ENCODE peak calls at places on chromosomes 13 and 19, in nine cellular contexts. One of them, this sample, is unnamed.
A peak's percentile ranks its signal among the peaks of the same experiment; 100 is the strongest.

GRCh38 chr19:40376286-40376862 is 13.6 kb downstream of the HIPK4 start:
- DNase-seq in left lung: no peak
- DNase-seq in psoas muscle: no peak
- DNase-seq in IMR-90: no peak
- DNase-seq in ascending aorta: no peak
- DNase-seq in neural progenitor cell: no peak
- DNase-seq in tibial artery: no peak
- DNase-seq in pancreas: no peak
- DNase-seq in CD8-positive, alpha-beta memory T cell: no peak
- DNase-seq in this sample: no peak

GRCh38 chr19:11381535-11382369 is 2.4 kb downstream of the EPOR start:
- DNase-seq in ascending aorta: peak; percentile 59
- DNase-seq in IMR-90: peak; percentile 88
- DNase-seq in left lung: peak; percentile 88
- DNase-seq in CD8-positive, alpha-beta memory T cell: peak; percentile 89
- DNase-seq in tibial artery: no peak
- DNase-seq in pancreas: peak; percentile 46
- DNase-seq in psoas muscle: peak; percentile 85
- DNase-seq in neural progenitor cell: peak; percentile 95
- DNase-seq in this sample: peak; percentile 45

GRCh38 chr13:37942929-37943328 is 73.4 kb upstream of the TRPC4 start:
- DNase-seq in ascending aorta: no peak
- DNase-seq in left lung: no peak
- DNase-seq in pancreas: no peak
- DNase-seq in neural progenitor cell: peak; percentile 74
- DNase-seq in CD8-positive, alpha-beta memory T cell: no peak
- DNase-seq in psoas muscle: no peak
- DNase-seq in tibial artery: no peak
- DNase-seq in IMR-90: no peak
- DNase-seq in this sample: no peak

GRCh38 chr19:33416307-33417215 is 43.1 kb downstream of the CEBPG start:
- DNase-seq in ascending aorta: no peak
- DNase-seq in IMR-90: peak; percentile 68
- DNase-seq in left lung: peak; percentile 82
- DNase-seq in tibial artery: no peak
- DNase-seq in CD8-positive, alpha-beta memory T cell: peak; percentile 73
- DNase-seq in neural progenitor cell: peak; percentile 81
- DNase-seq in pancreas: no peak
- DNase-seq in psoas muscle: no peak
- DNase-seq in this sample: peak; percentile 66

GRCh38 chr13:99892189-99892588 is 79.4 kb downstream of the ZIC5 start:
- DNase-seq in pancreas: no peak
- DNase-seq in IMR-90: no peak
- DNase-seq in psoas muscle: no peak
- DNase-seq in neural progenitor cell: peak; percentile 82
- DNase-seq in CD8-positive, alpha-beta memory T cell: no peak
- DNase-seq in tibial artery: no peak
- DNase-seq in left lung: no peak
- DNase-seq in ascending aorta: no peak
- DNase-seq in this sample: no peak

GRCh38 chr13:102033719-102034446 is 368.0 kb downstream of the FGF14 start:
- DNase-seq in IMR-90: no peak
- DNase-seq in CD8-positive, alpha-beta memory T cell: no peak
- DNase-seq in psoas muscle: no peak
- DNase-seq in left lung: no peak
- DNase-seq in pancreas: no peak
- DNase-seq in neural progenitor cell: peak; percentile 56
- DNase-seq in ascending aorta: no peak
- DNase-seq in tibial artery: no peak
- DNase-seq in this sample: no peak

GRCh38 chr13:80840313-80840976 is 499.5 kb upstream of the SPRY2 start:
- DNase-seq in pancreas: no peak
- DNase-seq in IMR-90: no peak
- DNase-seq in neural progenitor cell: peak; percentile 56
- DNase-seq in CD8-positive, alpha-beta memory T cell: no peak
- DNase-seq in ascending aorta: no peak
- DNase-seq in tibial artery: peak; percentile 30
- DNase-seq in psoas muscle: no peak
- DNase-seq in left lung: no peak
- DNase-seq in this sample: no peak

GRCh38 chr13:37134411-37135041 is 29.1 kb upstream of the CSNK1A1L start:
- DNase-seq in pancreas: no peak
- DNase-seq in left lung: no peak
- DNase-seq in psoas muscle: no peak
- DNase-seq in neural progenitor cell: no peak
- DNase-seq in tibial artery: no peak
- DNase-seq in ascending aorta: no peak
- DNase-seq in IMR-90: peak; percentile 90
- DNase-seq in CD8-positive, alpha-beta memory T cell: no peak
- DNase-seq in this sample: no peak

GRCh38 chr19:51064534-51065220 is at the start of gene KLK13:
- DNase-seq in psoas muscle: no peak
- DNase-seq in ascending aorta: no peak
- DNase-seq in left lung: no peak
- DNase-seq in pancreas: peak; percentile 79
- DNase-seq in tibial artery: no peak
- DNase-seq in neural progenitor cell: peak; percentile 26
- DNase-seq in IMR-90: no peak
- DNase-seq in CD8-positive, alpha-beta memory T cell: no peak
- DNase-seq in this sample: no peak

GRCh38 chr13:34886987-34887386 is 55.1 kb upstream of the NBEA start:
- DNase-seq in tibial artery: no peak
- DNase-seq in IMR-90: no peak
- DNase-seq in CD8-positive, alpha-beta memory T cell: no peak
- DNase-seq in left lung: no peak
- DNase-seq in pancreas: no peak
- DNase-seq in psoas muscle: no peak
- DNase-seq in neural progenitor cell: no peak
- DNase-seq in ascending aorta: no peak
- DNase-seq in this sample: no peak

GRCh38 chr19:44051654-44052402 is at the start of gene ZNF223:
- DNase-seq in IMR-90: peak; percentile 89
- DNase-seq in psoas muscle: peak; percentile 96
- DNase-seq in tibial artery: peak; percentile 96
- DNase-seq in CD8-positive, alpha-beta memory T cell: peak; percentile 53
- DNase-seq in pancreas: peak; percentile 98
- DNase-seq in neural progenitor cell: peak; percentile 94
- DNase-seq in ascending aorta: peak; percentile 86
- DNase-seq in left lung: peak; percentile 95
- DNase-seq in this sample: peak; percentile 96

GRCh38 chr19:2495130-2495641 is 19.3 kb downstream of the GADD45B start:
- DNase-seq in tibial artery: peak; percentile 84
- DNase-seq in psoas muscle: peak; percentile 93
- DNase-seq in neural progenitor cell: peak; percentile 21
- DNase-seq in IMR-90: peak; percentile 40
- DNase-seq in ascending aorta: peak; percentile 64
- DNase-seq in CD8-positive, alpha-beta memory T cell: no peak
- DNase-seq in pancreas: peak; percentile 93
- DNase-seq in left lung: peak; percentile 92
- DNase-seq in this sample: peak; percentile 43

GRCh38 chr13:71320452-71320851 is 546.6 kb downstream of the DACH1 start:
- DNase-seq in left lung: no peak
- DNase-seq in CD8-positive, alpha-beta memory T cell: no peak
- DNase-seq in IMR-90: peak; percentile 41
- DNase-seq in psoas muscle: no peak
- DNase-seq in tibial artery: no peak
- DNase-seq in ascending aorta: no peak
- DNase-seq in neural progenitor cell: peak; percentile 34
- DNase-seq in pancreas: no peak
- DNase-seq in this sample: no peak

GRCh38 chr13:95862401-95862800 is 185.5 kb downstream of the DNAJC3 start:
- DNase-seq in pancreas: no peak
- DNase-seq in tibial artery: no peak
- DNase-seq in neural progenitor cell: no peak
- DNase-seq in IMR-90: peak; percentile 12
- DNase-seq in left lung: no peak
- DNase-seq in psoas muscle: no peak
- DNase-seq in CD8-positive, alpha-beta memory T cell: no peak
- DNase-seq in ascending aorta: no peak
- DNase-seq in this sample: no peak

GRCh38 chr13:77860621-77861020 is 58.0 kb downstream of the EDNRB start:
- DNase-seq in CD8-positive, alpha-beta memory T cell: no peak
- DNase-seq in ascending aorta: no peak
- DNase-seq in tibial artery: no peak
- DNase-seq in left lung: no peak
- DNase-seq in pancreas: no peak
- DNase-seq in psoas muscle: no peak
- DNase-seq in IMR-90: peak; percentile 93
- DNase-seq in neural progenitor cell: no peak
- DNase-seq in this sample: no peak

DNA sequence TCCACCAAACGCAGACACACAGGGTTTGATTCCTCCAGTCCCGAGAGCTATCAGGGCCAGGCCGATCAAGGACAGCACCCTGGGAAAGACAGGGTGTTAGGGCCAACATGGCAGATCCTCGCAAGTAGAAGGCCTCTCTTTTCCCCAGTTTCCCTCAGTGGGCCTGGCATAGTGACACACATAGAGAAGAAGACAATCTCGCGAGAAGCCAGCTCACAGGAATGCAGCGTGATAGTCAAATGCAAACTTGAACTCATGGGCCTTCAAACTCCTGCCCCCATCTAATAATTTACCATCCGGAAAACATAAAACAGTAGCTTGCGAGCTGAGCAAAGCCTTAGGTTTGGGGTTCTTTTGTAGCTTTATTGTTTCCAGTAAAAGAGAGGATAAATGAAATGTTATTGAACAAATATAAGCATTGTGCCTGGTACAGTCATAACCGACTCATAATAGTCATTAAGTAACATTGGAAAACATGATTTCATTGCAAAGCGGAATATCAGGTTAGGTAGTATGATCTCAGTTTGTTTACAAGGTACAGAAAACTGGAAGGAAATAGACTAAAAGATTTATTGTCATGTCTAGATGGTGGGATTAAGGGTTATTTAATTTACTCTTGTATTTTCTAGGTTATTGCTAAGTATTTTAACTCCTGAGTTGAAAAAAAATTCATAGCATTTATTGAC is 30.5 kb downstream of the SLC15A1 start:
- DNase-seq in pancreas: no peak
- DNase-seq in psoas muscle: no peak
- DNase-seq in neural progenitor cell: no peak
- DNase-seq in ascending aorta: no peak
- DNase-seq in IMR-90: no peak
- DNase-seq in tibial artery: no peak
- DNase-seq in CD8-positive, alpha-beta memory T cell: no peak
- DNase-seq in left lung: no peak
- DNase-seq in this sample: no peak
- H3K27ac ChIP-seq in pancreas: no peak overlapping the region
- H3K27ac ChIP-seq in psoas muscle: no peak overlapping the region
- H3K27ac ChIP-seq in neural progenitor cell: no peak overlapping the region
- H3K27ac ChIP-seq in ascending aorta: no peak overlapping the region
- H3K27ac ChIP-seq in IMR-90: no peak overlapping the region
- H3K27ac ChIP-seq in tibial artery: no peak overlapping the region
- H3K27ac ChIP-seq in CD8-positive, alpha-beta memory T cell: no peak overlapping the region
- H3K27ac ChIP-seq in left lung: no peak overlapping the region
- H3K27ac ChIP-seq in this sample: no peak overlapping the region

DNA sequence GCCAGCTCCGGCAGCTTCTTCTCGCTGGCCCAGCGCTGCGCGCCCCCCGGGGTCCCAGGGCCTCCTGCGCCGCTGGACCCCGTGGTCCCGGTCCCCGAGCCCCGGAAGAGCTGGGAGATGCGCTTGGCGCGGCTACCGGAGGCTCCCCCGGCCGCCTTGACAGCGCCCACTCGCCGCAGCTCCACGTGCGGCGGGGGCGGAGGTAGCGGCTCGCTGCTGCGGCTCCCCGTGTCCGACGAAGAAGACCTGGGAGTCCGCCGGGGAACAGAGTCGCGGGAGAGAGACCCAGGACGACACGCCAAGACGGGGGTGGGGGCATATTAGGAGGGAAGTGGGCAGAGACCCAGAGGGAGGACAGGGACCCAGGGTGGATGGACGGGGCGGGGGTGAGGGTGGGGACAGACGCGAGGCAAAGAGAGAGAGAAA is 997 bp downstream of the RASIP1 start:
- DNase-seq in pancreas: peak; percentile 57
- DNase-seq in left lung: peak; percentile 50
- DNase-seq in tibial artery: no peak
- DNase-seq in IMR-90: no peak
- DNase-seq in neural progenitor cell: peak; percentile 45
- DNase-seq in psoas muscle: no peak
- DNase-seq in ascending aorta: no peak
- DNase-seq in CD8-positive, alpha-beta memory T cell: no peak
- DNase-seq in this sample: no peak
- H3K4me3 ChIP-seq in pancreas: peak overlapping the region; percentile 60
- H3K4me3 ChIP-seq in left lung: peak overlapping the region; percentile 56
- H3K4me3 ChIP-seq in tibial artery: peak overlapping the region; percentile 66
- H3K4me3 ChIP-seq in IMR-90: peak overlapping the region; percentile 57
- H3K4me3 ChIP-seq in neural progenitor cell: peak overlapping the region; percentile 70
- H3K4me3 ChIP-seq in psoas muscle: peak overlapping the region; percentile 68
- H3K4me3 ChIP-seq in ascending aorta: peak overlapping the region; percentile 77
- H3K4me3 ChIP-seq in CD8-positive, alpha-beta memory T cell: peak overlapping the region; percentile 37
- H3K4me3 ChIP-seq in this sample: peak overlapping the region; percentile 75

GRCh38 chr13:30849611-30850010 is 56.5 kb upstream of the MEDAG start:
- DNase-seq in pancreas: no peak
- DNase-seq in IMR-90: no peak
- DNase-seq in tibial artery: no peak
- DNase-seq in psoas muscle: no peak
- DNase-seq in ascending aorta: no peak
- DNase-seq in left lung: no peak
- DNase-seq in CD8-positive, alpha-beta memory T cell: no peak
- DNase-seq in neural progenitor cell: no peak
- DNase-seq in this sample: no peak

GRCh38 chr13:30848332-30849027 is 57.6 kb upstream of the MEDAG start:
- DNase-seq in ascending aorta: no peak
- DNase-seq in neural progenitor cell: no peak
- DNase-seq in CD8-positive, alpha-beta memory T cell: no peak
- DNase-seq in left lung: no peak
- DNase-seq in tibial artery: no peak
- DNase-seq in IMR-90: no peak
- DNase-seq in pancreas: no peak
- DNase-seq in psoas muscle: no peak
- DNase-seq in this sample: no peak

GRCh38 chr13:30846844-30847243 is 59.2 kb upstream of the MEDAG start:
- DNase-seq in tibial artery: no peak
- DNase-seq in psoas muscle: no peak
- DNase-seq in IMR-90: no peak
- DNase-seq in CD8-positive, alpha-beta memory T cell: no peak
- DNase-seq in neural progenitor cell: no peak
- DNase-seq in ascending aorta: no peak
- DNase-seq in pancreas: no peak
- DNase-seq in left lung: no peak
- DNase-seq in this sample: no peak

GRCh38 chr13:30846311-30846710 is 59.8 kb upstream of the MEDAG start:
- DNase-seq in psoas muscle: no peak
- DNase-seq in IMR-90: peak; percentile 49
- DNase-seq in left lung: no peak
- DNase-seq in CD8-positive, alpha-beta memory T cell: no peak
- DNase-seq in pancreas: no peak
- DNase-seq in tibial artery: no peak
- DNase-seq in ascending aorta: no peak
- DNase-seq in neural progenitor cell: no peak
- DNase-seq in this sample: no peak

GRCh38 chr13:30847697-30848307 is 58.3 kb upstream of the MEDAG start:
- DNase-seq in pancreas: no peak
- DNase-seq in ascending aorta: peak; percentile 48
- DNase-seq in neural progenitor cell: no peak
- DNase-seq in IMR-90: peak; percentile 99
- DNase-seq in CD8-positive, alpha-beta memory T cell: no peak
- DNase-seq in psoas muscle: no peak
- DNase-seq in tibial artery: peak; percentile 71
- DNase-seq in left lung: no peak
- DNase-seq in this sample: no peak
- H3K27ac ChIP-seq in pancreas: no peak overlapping the region
- H3K27ac ChIP-seq in ascending aorta: peak overlapping the region; percentile 74
- H3K27ac ChIP-seq in neural progenitor cell: no peak overlapping the region
- H3K27ac ChIP-seq in IMR-90: peak overlapping the region; percentile 90
- H3K27ac ChIP-seq in CD8-positive, alpha-beta memory T cell: no peak overlapping the region
- H3K27ac ChIP-seq in psoas muscle: peak overlapping the region; percentile 43
- H3K27ac ChIP-seq in tibial artery: peak overlapping the region; percentile 82
- H3K27ac ChIP-seq in left lung: peak overlapping the region; percentile 40
- H3K27ac ChIP-seq in this sample: peak overlapping the region; percentile 49

GRCh38 chr19:640606-641170 is 1.0 kb downstream of the FGF22 start:
- DNase-seq in CD8-positive, alpha-beta memory T cell: no peak
- DNase-seq in tibial artery: no peak
- DNase-seq in ascending aorta: no peak
- DNase-seq in IMR-90: no peak
- DNase-seq in psoas muscle: no peak
- DNase-seq in neural progenitor cell: no peak
- DNase-seq in pancreas: no peak
- DNase-seq in left lung: no peak
- DNase-seq in this sample: no peak
- H3K4me3 ChIP-seq in CD8-positive, alpha-beta memory T cell: no peak overlapping the region
- H3K4me3 ChIP-seq in tibial artery: no peak overlapping the region
- H3K4me3 ChIP-seq in ascending aorta: no peak overlapping the region
- H3K4me3 ChIP-seq in IMR-90: no peak overlapping the region
- H3K4me3 ChIP-seq in psoas muscle: no peak overlapping the region
- H3K4me3 ChIP-seq in neural progenitor cell: no peak overlapping the region
- H3K4me3 ChIP-seq in pancreas: no peak overlapping the region
- H3K4me3 ChIP-seq in left lung: no peak overlapping the region
- H3K4me3 ChIP-seq in this sample: peak overlapping the region; percentile 62